ENCODE peak calls at places on chromosomes 1 and 21, in six cellular contexts. N is HepG2, M is GM12878, O is K562, F is A549, Z is endothelial cell of umbilical vein. P is an unnamed sample.
A peak's percentile ranks its signal among the peaks of the same experiment; 100 is the strongest.

GRCh38 chr1:77371396-77371795 is 89.6 kb downstream of the AK5 start:
- DNase-seq in N (no peak), M (no peak), O (no peak), F (no peak), Z (no peak), P (no peak)

GRCh38 chr21:35236090-35236489 is 187.0 kb upstream of the RUNX1 start:
- DNase-seq in N (no peak), M (peak; percentile 51), O (no peak), F (no peak), Z (no peak), P (peak; percentile 23)

GRCh38 chr1:179776831-179777230 is 33.7 kb downstream of the FAM163A start:
- DNase-seq in N (no peak), M (no peak), O (no peak), F (no peak), Z (no peak), P (no peak)

GRCh38 chr1:196467230-196467629 is 141.0 kb downstream of the KCNT2 start:
- DNase-seq in N (no peak), M (no peak), O (no peak), F (no peak), Z (no peak), P (no peak)

GRCh38 chr1:17089496-17089895 is 29.8 kb downstream of the PADI2 start:
- DNase-seq in N (no peak), M (no peak), O (no peak), F (no peak), Z (no peak), P (no peak)

GRCh38 chr1:20166047-20166446 is 19.8 kb upstream of the UBXN10 start:
- DNase-seq in N (no peak), M (no peak), O (no peak), F (no peak), Z (no peak), P (peak; percentile 89)

GRCh38 chr1:183610053-183610452 is 19.8 kb upstream of the NCF2 start:
- DNase-seq in N (no peak), M (no peak), O (no peak), F (no peak), Z (peak; percentile 45), P (no peak)

GRCh38 chr1:159830737-159831136 is 4.1 kb downstream of the SLAMF8 start:
- DNase-seq in N (no peak), M (no peak), O (no peak), F (no peak), Z (no peak), P (no peak)

GRCh38 chr1:33791251-33791650 is 72.6 kb upstream of the HMGB4 start:
- DNase-seq in N (no peak), M (no peak), O (no peak), F (no peak), Z (no peak), P (no peak)

GRCh38 chr1:196148367-196148970 is 459.8 kb downstream of the KCNT2 start:
- DNase-seq in N (peak; percentile 6), M (no peak), O (peak; percentile 13), F (peak; percentile 34), Z (peak; percentile 63), P (peak; percentile 37)

GRCh38 chr1:89405275-89405929 is 41.5 kb downstream of the GBP6 start:
- DNase-seq in N (no peak), M (no peak), O (no peak), F (no peak), Z (no peak), P (no peak)

GRCh38 chr1:206854401-206855129 is 10.9 kb upstream of the IL20 start:
- DNase-seq in N (no peak), M (no peak), O (no peak), F (no peak), Z (no peak), P (no peak)

GRCh38 chr1:19222979-19223824 is 13.1 kb upstream of the UBR4 start:
- DNase-seq in N (peak; percentile 70), M (no peak), O (no peak), F (no peak), Z (no peak), P (peak; percentile 12)

GRCh38 chr1:78005755-78006154 is 1.0 kb downstream of the DNAJB4 start:
- DNase-seq in N (peak; percentile 64), M (no peak), O (no peak), F (peak; percentile 63), Z (peak; percentile 91), P (peak; percentile 38)

GRCh38 chr1:229922249-229922648 is 144.8 kb upstream of the GALNT2 start:
- DNase-seq in N (no peak), M (no peak), O (no peak), F (no peak), Z (no peak), P (no peak)

GRCh38 chr1:64847666-64848065 is 102.8 kb downstream of the RAVER2 start:
- DNase-seq in N (no peak), M (no peak), O (no peak), F (no peak), Z (no peak), P (no peak)

GRCh38 chr1:39671433-39671792 is 494 bp downstream of the NT5C1A start:
- DNase-seq in N (no peak), M (no peak), O (no peak), F (no peak), Z (no peak), P (no peak)

GRCh38 chr1:50422946-50423669 is at the start of gene DMRTA2:
- DNase-seq in N (no peak), M (no peak), O (no peak), F (peak; percentile 56), Z (peak; percentile 46), P (no peak)

GRCh38 chr1:70048336-70048735 is 157.0 kb downstream of the LRRC40 start:
- DNase-seq in N (no peak), M (no peak), O (no peak), F (no peak), Z (no peak), P (no peak)

GRCh38 chr1:76830373-76830772 is 36.9 kb upstream of the ST6GALNAC5 start:
- DNase-seq in N (no peak), M (no peak), O (no peak), F (no peak), Z (no peak), P (no peak)

GRCh38 chr1:205343431-205344009 is 13.2 kb downstream of the KLHDC8A start:
- DNase-seq in N (no peak), M (no peak), O (no peak), F (peak; percentile 69), Z (no peak), P (no peak)

GRCh38 chr21:37748351-37748750 is 167.9 kb downstream of the KCNJ6 start:
- DNase-seq in N (no peak), M (no peak), O (no peak), F (no peak), Z (no peak), P (no peak)

GRCh38 chr1:180627411-180627810 is 4.4 kb upstream of the XPR1 start:
- DNase-seq in N (no peak), M (no peak), O (no peak), F (no peak), Z (no peak), P (no peak)

GRCh38 chr1:153760440-153760839 is 14.8 kb upstream of the SLC27A3 start:
- DNase-seq in N (no peak), M (no peak), O (no peak), F (no peak), Z (no peak), P (no peak)

GRCh38 chr1:56180806-56181205 is 398.6 kb downstream of the PLPP3 start:
- DNase-seq in N (no peak), M (no peak), O (no peak), F (no peak), Z (peak; percentile 69), P (no peak)

GRCh38 chr1:192904438-192904895 is 95.6 kb downstream of the RGS2 start:
- DNase-seq in N (no peak), M (no peak), O (no peak), F (peak; percentile 65), Z (peak; percentile 38), P (no peak)

GRCh38 chr1:226545806-226546596 is 2.6 kb upstream of the STUM start:
- DNase-seq in N (no peak), M (no peak), O (no peak), F (no peak), Z (no peak), P (no peak)

GRCh38 chr1:82921759-82922158 is 1077.2 kb downstream of the TTLL7 start:
- DNase-seq in N (no peak), M (no peak), O (no peak), F (no peak), Z (no peak), P (no peak)

DNA sequence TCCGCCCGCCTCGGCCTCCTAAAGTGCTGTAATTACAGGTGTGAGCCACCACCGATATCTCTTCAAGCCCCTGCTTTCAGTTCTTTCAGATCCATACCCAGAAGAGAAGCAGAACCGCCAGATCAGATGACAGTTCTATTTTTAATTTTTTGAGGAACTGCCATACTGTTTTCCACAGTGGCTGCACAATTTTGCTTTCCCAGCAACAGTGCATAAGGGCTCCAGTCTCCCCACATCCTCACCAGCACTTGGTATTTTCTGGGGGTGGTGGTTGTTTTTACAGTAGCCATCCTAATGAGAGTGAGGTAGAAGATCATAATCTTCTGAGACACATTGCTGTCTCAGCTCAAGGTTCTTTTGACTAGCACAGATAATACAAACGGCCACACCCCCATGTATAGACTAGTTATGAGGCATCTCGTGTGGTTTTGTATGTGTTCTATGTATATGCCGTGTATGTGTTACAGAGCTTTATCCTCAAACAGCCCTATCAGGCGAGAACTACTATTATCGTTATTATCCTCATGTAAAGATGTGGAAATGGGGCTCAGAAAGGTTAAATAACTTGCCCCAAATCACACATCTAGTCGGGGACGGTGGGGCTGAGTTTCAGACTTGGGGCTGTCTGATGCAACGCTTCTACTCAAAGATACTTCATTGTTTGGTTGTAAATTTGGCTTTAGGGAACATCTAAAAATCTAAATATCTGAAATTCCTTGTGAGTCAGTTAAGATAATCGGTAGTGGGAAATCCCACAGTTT is 12.0 kb downstream of the FHAD1 start:
- DNase-seq in N (no peak), M (no peak), O (no peak), F (no peak), Z (no peak), P (no peak)
- TF ChIP-seq MAX in N (no peak), M (no peak), O (no peak), F (no peak), Z (no peak), P (no peak)

GRCh38 chr1:167548059-167548932 is 5.3 kb downstream of the CREG1 start:
- DNase-seq in N (no peak), M (no peak), O (peak; percentile 76), F (peak; percentile 46), Z (no peak), P (peak; percentile 87)
- TF ChIP-seq MYC in N (no peak), M (no peak), O (no peak), F (no peak), Z (no peak), P (no peak)

GRCh38 chr1:235203428-235203827 is 42.4 kb upstream of the RBM34 start:
- DNase-seq in N (no peak), M (no peak), O (no peak), F (no peak), Z (no peak), P (no peak)

GRCh38 chr1:235199441-235199840 is 38.4 kb upstream of the RBM34 start:
- DNase-seq in N (no peak), M (no peak), O (peak; percentile 30), F (peak; percentile 28), Z (peak; percentile 60), P (no peak)
- H3K4me3 ChIP-seq in N (no peak overlapping the region), M (no peak overlapping the region), O (no peak overlapping the region), F (no peak overlapping the region), Z (no peak overlapping the region), P (no peak overlapping the region)

GRCh38 chr1:199218065-199218464 is 579.2 kb downstream of the PTPRC start:
- DNase-seq in N (no peak), M (no peak), O (no peak), F (no peak), Z (no peak), P (no peak)
- TF ChIP-seq MAX in N (no peak), M (no peak), O (no peak), F (no peak), Z (no peak), P (no peak)

P was measured in NB4.